ENCODE peak calls at places on chromosomes 4 and X, in eight cellular contexts. W, U, Z, P, K, A, V and H are unnamed samples.

GRCh38 chr4:80045831-80046230 is 27.2 kb downstream of the ANTXR2 start:
- DNase-seq in V (no peak), A (no peak), P (no peak), W (no peak), K (no peak), U (no peak), Z (no peak), H (no peak)

GRCh38 chrX:39859991-39860861 is 237.5 kb downstream of the BCOR start:
- DNase-seq in K (no peak), P (peak; percentile 37), A (peak; percentile 59), W (no peak), U (peak; percentile 32), Z (no peak), V (peak; percentile 6), H (peak; percentile 77)

GRCh38 chrX:153684447-153685178 is 3.1 kb upstream of the SLC6A8 start:
- DNase-seq in U (peak; percentile 5), V (peak; percentile 87), K (no peak), W (no peak), A (no peak), Z (peak; percentile 10), P (peak; percentile 14), H (peak; percentile 86)

GRCh38 chr4:1035510-1035909 is 24.1 kb downstream of the FGFRL1 start:
- DNase-seq in V (no peak), Z (no peak), U (peak; percentile 43), W (no peak), K (peak; percentile 61), A (no peak), P (no peak), H (no peak)

GRCh38 chr4:128955751-128956150 is 137.6 kb downstream of the SCLT1 start:
- DNase-seq in Z (no peak), V (no peak), A (no peak), U (no peak), P (no peak), K (no peak), W (no peak), H (no peak)

GRCh38 chrX:49309401-49309981 is 6.0 kb downstream of the GAGE10 start:
- DNase-seq in A (no peak), W (no peak), P (no peak), Z (no peak), U (no peak), K (peak; percentile 17), V (no peak), H (no peak)

GRCh38 chr4:40261246-40262078 is 64.6 kb downstream of the RHOH start:
- DNase-seq in W (no peak), P (no peak), K (no peak), V (peak; percentile 16), A (no peak), Z (no peak), U (no peak), H (no peak)

GRCh38 chr4:149166365-149166764 is 649.3 kb downstream of the IQCM start:
- DNase-seq in V (no peak), P (no peak), W (no peak), K (no peak), A (no peak), U (no peak), Z (no peak), H (no peak)

GRCh38 chr4:105715692-105716278 is 7.2 kb downstream of the GSTCD start:
- DNase-seq in A (no peak), W (no peak), V (peak; percentile 56), K (no peak), Z (no peak), P (no peak), U (no peak), H (no peak)

GRCh38 chr4:3210467-3210866 is 38.5 kb upstream of the MSANTD1 start:
- DNase-seq in W (no peak), K (peak; percentile 24), U (no peak), Z (no peak), V (no peak), A (no peak), P (no peak), H (no peak)

GRCh38 chrX:142637206-142637605 is 388.5 kb upstream of the SPANXN4 start:
- DNase-seq in V (peak; percentile 45), W (no peak), K (no peak), U (no peak), Z (no peak), A (no peak), P (no peak), H (no peak)

GRCh38 chrX:32026772-32027171 is 954.9 kb upstream of the FTHL17 start:
- DNase-seq in U (no peak), P (no peak), A (no peak), V (no peak), K (no peak), Z (no peak), W (no peak), H (no peak)

GRCh38 chrX:18377802-18378201 is 23.3 kb upstream of the SCML2 start:
- DNase-seq in U (no peak), W (peak; percentile 4), V (peak; percentile 60), A (peak; percentile 36), K (peak; percentile 48), P (no peak), Z (no peak), H (peak; percentile 50)

GRCh38 chr4:8225704-8226443 is 26.8 kb downstream of the SH3TC1 start:
- DNase-seq in W (no peak), P (no peak), V (no peak), U (no peak), A (no peak), Z (no peak), K (peak; percentile 61), H (peak; percentile 71)

GRCh38 chr4:54233128-54233696 is 4.1 kb downstream of the PDGFRA start:
- DNase-seq in V (peak; percentile 81), Z (peak; percentile 88), W (peak; percentile 73), U (peak; percentile 89), K (peak; percentile 85), P (peak; percentile 82), A (peak; percentile 92), H (peak; percentile 76)

GRCh38 chr4:54231419-54232150 is 2.5 kb downstream of the PDGFRA start:
- DNase-seq in Z (peak; percentile 64), U (peak; percentile 72), W (peak; percentile 63), K (peak; percentile 29), A (no peak), P (peak; percentile 36), V (no peak), H (no peak)

GRCh38 chr4:54230479-54231418 is 1.7 kb downstream of the PDGFRA start:
- DNase-seq in Z (peak; percentile 62), K (peak; percentile 23), A (no peak), W (peak; percentile 53), P (peak; percentile 51), U (no peak), V (no peak), H (no peak)

GRCh38 chr4:54233697-54234496 is 4.8 kb downstream of the PDGFRA start:
- DNase-seq in P (peak; percentile 82), K (peak; percentile 79), U (peak; percentile 82), W (peak; percentile 73), A (peak; percentile 76), V (peak; percentile 68), Z (peak; percentile 76), H (peak; percentile 54)

DNA sequence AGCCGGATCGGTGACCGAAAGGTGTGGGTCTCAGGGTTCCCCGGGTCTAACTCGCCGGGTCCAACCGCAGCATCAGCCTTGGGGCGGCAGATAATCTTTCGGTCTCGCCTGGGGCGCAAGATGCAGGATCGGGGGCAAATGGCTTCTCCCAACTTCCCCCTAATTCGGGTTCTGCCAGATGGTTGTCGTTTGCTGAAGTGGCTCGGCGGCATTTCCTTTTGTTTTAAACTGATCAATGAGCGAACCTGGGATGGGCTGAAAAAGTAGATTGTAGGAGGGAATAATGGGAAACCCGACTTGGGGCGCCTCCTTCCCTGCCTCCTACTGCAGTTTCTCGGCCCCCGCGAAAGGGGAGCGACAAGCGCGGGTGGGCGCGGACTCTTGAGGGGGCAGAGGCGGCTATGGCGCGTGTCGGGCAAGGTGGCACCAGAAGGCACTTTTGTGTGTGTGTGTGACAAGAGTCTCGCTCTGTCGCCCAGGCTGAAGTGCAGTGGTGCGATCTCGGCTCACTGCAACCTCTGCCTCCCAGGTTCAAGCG is 3.1 kb downstream of the PDGFRA start:
- DNase-seq in P (no peak), U (no peak), K (no peak), Z (no peak), A (no peak), W (no peak), V (no peak), H (no peak)
- H3K27me3 ChIP-seq in P (peaks cover 42% of the 10 kb centered on the region), U (peaks cover 34% of the 10 kb centered on the region), K (peaks cover 49% of the 10 kb centered on the region), Z (peaks cover 58% of the 10 kb centered on the region), A (peaks cover 43% of the 10 kb centered on the region), W (peaks cover 59% of the 10 kb centered on the region), V (peaks cover 32% of the 10 kb centered on the region), H (peaks cover 82% of the 10 kb centered on the region)

DNA sequence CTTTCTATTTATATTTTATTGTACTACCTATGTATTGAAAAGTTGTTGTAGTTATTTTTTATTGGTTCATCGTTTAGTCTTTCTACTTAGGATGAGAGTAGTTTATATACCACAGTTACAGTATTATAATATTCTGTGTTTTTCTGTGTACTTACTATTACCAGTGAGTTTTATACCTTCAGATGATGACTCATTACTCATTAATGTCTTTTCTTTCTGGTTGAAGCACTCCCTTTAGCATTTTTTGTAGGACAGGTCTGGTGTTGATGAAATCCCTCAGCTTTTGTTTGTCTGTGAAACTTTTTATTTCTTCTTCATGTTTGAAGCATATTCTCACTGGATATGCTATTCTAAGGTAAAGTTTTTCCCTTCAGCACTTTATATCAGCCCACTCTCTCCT is 7.7 kb downstream of the LUZP4 start:
- DNase-seq in Z (no peak), V (no peak), P (no peak), W (no peak), K (no peak), A (no peak), U (no peak), H (no peak)
- H3K27me3 ChIP-seq in Z (peaks cover 30% of the 10 kb centered on the region), V (no peaks in the 10 kb centered on the region), P (no peaks in the 10 kb centered on the region), W (peaks cover 15% of the 10 kb centered on the region), K (no peaks in the 10 kb centered on the region), A (no peaks in the 10 kb centered on the region), U (no peaks in the 10 kb centered on the region), H (peaks cover 18% of the 10 kb centered on the region)

GRCh38 chr4:186838295-186838694 is 114.6 kb upstream of the FAT1 start:
- DNase-seq in A (no peak), W (no peak), U (no peak), K (no peak), V (no peak), P (no peak), Z (no peak), H (no peak)
- H3K27me3 ChIP-seq in A (no peaks in the 10 kb centered on the region), W (no peaks in the 10 kb centered on the region), U (no peaks in the 10 kb centered on the region), K (no peaks in the 10 kb centered on the region), V (no peaks in the 10 kb centered on the region), P (no peaks in the 10 kb centered on the region), Z (no peaks in the 10 kb centered on the region), H (peaks cover 53% of the 10 kb centered on the region)

GRCh38 chrX:38558681-38559080 is 2.7 kb upstream of the TSPAN7 start:
- DNase-seq in K (no peak), P (no peak), U (no peak), W (no peak), A (no peak), V (no peak), Z (no peak), H (no peak)

GRCh38 chrX:38560776-38561125 is 591 bp upstream of the TSPAN7 start:
- DNase-seq in U (no peak), Z (peak; percentile 12), V (no peak), P (no peak), A (no peak), K (no peak), W (no peak), H (no peak)

GRCh38 chrX:38561126-38561868 is at the start of gene TSPAN7:
- DNase-seq in U (peak; percentile 82), P (peak; percentile 80), K (peak; percentile 90), Z (peak; percentile 86), W (peak; percentile 46), A (peak; percentile 88), V (peak; percentile 75), H (peak; percentile 83)

GRCh38 chrX:38563006-38563405 is 1.7 kb downstream of the TSPAN7 start:
- DNase-seq in U (no peak), V (no peak), W (no peak), Z (no peak), P (no peak), A (no peak), K (no peak), H (no peak)

GRCh38 chrX:38561951-38562719 is 793 bp downstream of the TSPAN7 start:
- DNase-seq in Z (peak; percentile 29), P (peak; percentile 71), A (peak; percentile 63), U (peak; percentile 16), W (no peak), K (peak; percentile 53), V (no peak), H (peak; percentile 29)
- H3K27me3 ChIP-seq in Z (peaks cover 3% of the 10 kb centered on the region), P (no peaks in the 10 kb centered on the region), A (no peaks in the 10 kb centered on the region), U (no peaks in the 10 kb centered on the region), W (peaks cover 4% of the 10 kb centered on the region), K (no peaks in the 10 kb centered on the region), V (peaks cover 19% of the 10 kb centered on the region), H (peaks cover 4% of the 10 kb centered on the region)